ENCODE peak calls at places on chromosomes 4 and X, in eight cellular contexts. A is osteoblast; T is hypothalamus; D is ureter; X is fibroblast of pulmonary artery; K is stimulated activated CD8-positive, alpha-beta memory T cell treated with anti-CD3 and anti-CD28 coated beads, Interleukin-2, amount 100 ng/mL, for 1 hour; N is suprapubic skin; O is HS-5. I is an unnamed sample.

GRCh38 chr4:112312610-112313239 is 15.6 kb downstream of the ALPK1 start:
- DNase-seq in A (peak), T (no peak), D (no peak), X (no peak), K (no peak), N (no peak), O (no peak), I (no peak)

GRCh38 chr4:150867148-150867547 is 147.9 kb downstream of the LRBA start:
- DNase-seq in A (peak), T (no peak), D (no peak), X (peak), K (no peak), N (no peak), O (peak), I (no peak)

GRCh38 chr4:1748465-1748995 is 27.2 kb downstream of the TACC3 start:
- DNase-seq in A (peak), T (peak), D (peak), X (peak), K (peak), N (no peak), O (no peak), I (peak)

GRCh38 chr4:40763228-40763716 is 13.5 kb downstream of the NSUN7 start:
- DNase-seq in A (peak), T (no peak), D (no peak), X (peak), K (no peak), N (no peak), O (no peak), I (no peak)

GRCh38 chrX:13102636-13103035 is 58.2 kb upstream of the FAM9C start:
- DNase-seq in A (no peak), T (no peak), D (no peak), X (peak), K (no peak), N (no peak), O (no peak), I (no peak)

GRCh38 chr4:86400216-86400615 is 40.4 kb upstream of the MAPK10 start:
- DNase-seq in A (no peak), T (no peak), D (no peak), X (peak), K (no peak), N (no peak), O (no peak), I (no peak)

GRCh38 chrX:40434947-40435346 is 145.8 kb upstream of the ATP6AP2 start:
- DNase-seq in A (no peak), T (no peak), D (no peak), X (peak), K (no peak), N (no peak), O (no peak), I (no peak)

GRCh38 chr4:17722361-17722710 is 59.1 kb downstream of the FAM184B start:
- DNase-seq in A (no peak), T (no peak), D (no peak), X (no peak), K (no peak), N (peak), O (no peak), I (no peak)

GRCh38 chr4:57405359-57405758 is 295.2 kb upstream of the IGFBP7 start:
- DNase-seq in A (no peak), T (no peak), D (no peak), X (peak), K (no peak), N (no peak), O (peak), I (no peak)

GRCh38 chr4:53943345-53944085 is 120.9 kb downstream of the CHIC2 start:
- DNase-seq in A (no peak), T (no peak), D (no peak), X (peak), K (no peak), N (no peak), O (peak), I (no peak)

GRCh38 chrX:95762716-95763115 is 921.9 kb upstream of the DIAPH2 start:
- DNase-seq in A (no peak), T (no peak), D (no peak), X (no peak), K (no peak), N (no peak), O (no peak), I (no peak)

GRCh38 chrX:50736651-50737050 is 77.3 kb downstream of the SHROOM4 start:
- DNase-seq in A (no peak), T (no peak), D (no peak), X (no peak), K (no peak), N (no peak), O (no peak), I (no peak)

GRCh38 chr4:61533140-61533539 is 333.0 kb downstream of the ADGRL3 start:
- DNase-seq in A (no peak), T (no peak), D (no peak), X (peak), K (no peak), N (no peak), O (no peak), I (no peak)

GRCh38 chr4:69896530-69897116 is 34.2 kb upstream of the CSN1S1 start:
- DNase-seq in A (no peak), T (no peak), D (no peak), X (peak), K (no peak), N (no peak), O (no peak), I (no peak)

GRCh38 chrX:124228849-124229248 is 103.6 kb upstream of the TEX13D start:
- DNase-seq in A (no peak), T (no peak), D (no peak), X (no peak), K (no peak), N (no peak), O (no peak), I (no peak)

GRCh38 chr4:17447675-17448298 is 64.1 kb downstream of the QDPR start:
- DNase-seq in A (peak), T (no peak), D (peak), X (peak), K (no peak), N (no peak), O (peak), I (no peak)

GRCh38 chr4:16544251-16544721 is 318.0 kb upstream of the TAPT1 start:
- DNase-seq in A (no peak), T (no peak), D (peak), X (peak), K (no peak), N (peak), O (no peak), I (no peak)

GRCh38 chr4:71713611-71714203 is 70.2 kb downstream of the GC start:
- DNase-seq in A (no peak), T (no peak), D (no peak), X (peak), K (no peak), N (no peak), O (peak), I (no peak)

GRCh38 chrX:132209527-132209926 is 9.7 kb downstream of the RAP2C start:
- DNase-seq in A (no peak), T (no peak), D (no peak), X (peak), K (no peak), N (no peak), O (no peak), I (no peak)

GRCh38 chr4:74423101-74423500 is 21.8 kb upstream of the AREG start:
- DNase-seq in A (no peak), T (no peak), D (no peak), X (peak), K (no peak), N (no peak), O (no peak), I (no peak)

GRCh38 chr4:152240232-152240631 is 295.7 kb downstream of the FBXW7 start:
- DNase-seq in A (no peak), T (no peak), D (no peak), X (no peak), K (no peak), N (no peak), O (no peak), I (no peak)

GRCh38 chr4:127920521-127920920 is 39.8 kb downstream of the PLK4 start:
- DNase-seq in A (peak), T (no peak), D (no peak), X (no peak), K (no peak), N (no peak), O (no peak), I (no peak)

GRCh38 chr4:2095236-2096072 is 36.3 kb downstream of the NAT8L start:
- DNase-seq in A (no peak), T (no peak), D (no peak), X (no peak), K (no peak), N (no peak), O (no peak), I (no peak)

GRCh38 chr4:15339732-15340131 is 88.1 kb upstream of the C1QTNF7 start:
- DNase-seq in A (no peak), T (no peak), D (no peak), X (peak), K (no peak), N (no peak), O (no peak), I (no peak)

GRCh38 chr4:17605236-17605635 is 9.2 kb upstream of the MED28 start:
- DNase-seq in A (peak), T (no peak), D (no peak), X (no peak), K (no peak), N (no peak), O (no peak), I (no peak)

GRCh38 chr4:81215936-81216335 is 914 bp upstream of the PRKG2 start:
- DNase-seq in A (no peak), T (no peak), D (no peak), X (no peak), K (no peak), N (no peak), O (no peak), I (no peak)

GRCh38 chr4:101187837-101188236 is 159.5 kb downstream of the PPP3CA start:
- DNase-seq in A (no peak), T (no peak), D (no peak), X (no peak), K (no peak), N (no peak), O (no peak), I (no peak)

GRCh38 chr4:99811850-99812249 is 4.8 kb upstream of the DAPP1 start:
- DNase-seq in A (no peak), T (no peak), D (no peak), X (peak), K (no peak), N (no peak), O (no peak), I (no peak)

GRCh38 chr4:152464030-152464823 is 71.7 kb downstream of the FBXW7 start:
- DNase-seq in A (no peak), T (no peak), D (no peak), X (no peak), K (no peak), N (no peak), O (no peak), I (no peak)

GRCh38 chrX:84168095-84168494 is 19.9 kb downstream of the RPS6KA6 start:
- DNase-seq in A (no peak), T (no peak), D (no peak), X (no peak), K (no peak), N (no peak), O (peak), I (no peak)

GRCh38 chr4:123250843-123251242 is 145.8 kb upstream of the SPRY1 start:
- DNase-seq in A (no peak), T (no peak), D (no peak), X (peak), K (no peak), N (no peak), O (no peak), I (no peak)

GRCh38 chr4:82704156-82704555 is 94.4 kb downstream of the SCD5 start:
- DNase-seq in A (no peak), T (no peak), D (no peak), X (no peak), K (no peak), N (no peak), O (peak), I (no peak)

GRCh38 chr4:30770049-30770549 is 49.9 kb downstream of the PCDH7 start:
- DNase-seq in A (no peak), T (no peak), D (no peak), X (peak), K (no peak), N (no peak), O (peak), I (no peak)

GRCh38 chrX:74924449-74925209 is 623 bp downstream of the NEXMIF start:
- DNase-seq in A (peak), T (no peak), D (no peak), X (peak), K (no peak), N (peak), O (peak), I (no peak)

GRCh38 chr4:183380901-183381300 is 58.7 kb upstream of the CLDN24 start:
- DNase-seq in A (no peak), T (no peak), D (no peak), X (no peak), K (no peak), N (no peak), O (no peak), I (no peak)

GRCh38 chrX:118724352-118724751 is 3.1 kb upstream of the IL13RA1 start:
- DNase-seq in A (no peak), T (no peak), D (no peak), X (no peak), K (no peak), N (no peak), O (no peak), I (no peak)

GRCh38 chrX:46965125-46965758 is 53.0 kb downstream of the JADE3 start:
- DNase-seq in A (peak), T (no peak), D (no peak), X (peak), K (no peak), N (no peak), O (no peak), I (no peak)

GRCh38 chr4:139839664-139840063 is 174.0 kb downstream of the MGST2 start:
- DNase-seq in A (no peak), T (no peak), D (no peak), X (no peak), K (no peak), N (no peak), O (no peak), I (no peak)

GRCh38 chrX:110409925-110410324 is 51.3 kb downstream of the RTL9 start:
- DNase-seq in A (no peak), T (no peak), D (no peak), X (no peak), K (no peak), N (no peak), O (no peak), I (peak)

GRCh38 chrX:46662594-46662993 is 89.0 kb downstream of the CHST7 start:
- DNase-seq in A (no peak), T (no peak), D (no peak), X (no peak), K (no peak), N (no peak), O (no peak), I (no peak)

I was measured in stimulated activated CD4-positive, alpha-beta T cell treated with anti-CD3 and anti-CD28 coated beads, Interleukin-15, amount 100 ng/mL, for 1 hour.